ENCODE peak calls at places on chromosomes 3 and 15, in nine cellular contexts. B is uterus, G is dorsolateral prefrontal cortex, X is esophagus squamous epithelium, M is MM.1S, F is heart right ventricle, N is adrenal gland, Z is breast epithelium, I is BE2C. H is an unnamed sample.

GRCh38 chr3:33954956-33955355 is 156.5 kb downstream of the PDCD6IP start:
- DNase-seq in N (no peak), B (no peak), M (no peak), I (no peak), X (no peak), G (no peak), Z (no peak), F (no peak), H (no peak)

GRCh38 chr15:88166330-88166993 is 90.1 kb downstream of the NTRK3 start:
- DNase-seq in G (no peak), B (no peak), N (peak; percentile 7), X (no peak), M (peak; percentile 54), I (no peak), F (no peak), Z (no peak), H (no peak)

GRCh38 chr3:12185172-12185710 is 26.5 kb upstream of the TIMP4 start:
- DNase-seq in M (no peak), X (no peak), Z (no peak), N (no peak), B (no peak), I (no peak), F (no peak), G (no peak), H (no peak)

GRCh38 chr3:187261541-187261969 is 30.0 kb downstream of the MASP1 start:
- DNase-seq in Z (no peak), B (no peak), N (no peak), F (no peak), M (no peak), G (no peak), X (no peak), I (no peak), H (no peak)

GRCh38 chr3:33062814-33063346 is 34.1 kb downstream of the GLB1 start:
- DNase-seq in Z (no peak), M (no peak), I (no peak), G (no peak), N (peak; percentile 4), F (no peak), X (no peak), B (no peak), H (no peak)

GRCh38 chr3:195185574-195185973 is 85.4 kb downstream of the XXYLT1 start:
- DNase-seq in Z (no peak), I (no peak), B (peak; percentile 14), N (no peak), F (no peak), X (no peak), G (no peak), M (peak; percentile 67), H (no peak)

GRCh38 chr3:40719660-40720287 is 195.0 kb downstream of the ZNF621 start:
- DNase-seq in F (peak; percentile 29), G (no peak), B (peak; percentile 28), M (no peak), Z (no peak), N (peak; percentile 35), I (peak; percentile 25), X (no peak), H (no peak)

GRCh38 chr15:97672586-97672985 is 287.9 kb upstream of the ARRDC4 start:
- DNase-seq in M (peak; percentile 59), Z (no peak), I (no peak), X (no peak), B (no peak), N (no peak), F (no peak), G (no peak), H (no peak)

GRCh38 chr15:66723826-66724731 is 22.0 kb downstream of the SMAD6 start:
- DNase-seq in M (no peak), X (no peak), G (no peak), N (no peak), I (no peak), B (no peak), F (no peak), Z (no peak), H (no peak)

GRCh38 chr15:67109141-67110034 is 44.0 kb downstream of the SMAD3 start:
- DNase-seq in N (peak; percentile 65), F (peak; percentile 57), G (no peak), I (no peak), B (peak; percentile 71), X (no peak), M (no peak), Z (no peak), H (peak; percentile 90)

GRCh38 chr3:33722186-33722585 is 4.1 kb upstream of the CLASP2 start:
- DNase-seq in X (no peak), B (no peak), F (no peak), M (no peak), I (no peak), Z (no peak), G (no peak), N (no peak), H (no peak)

GRCh38 chr3:50118237-50118636 is 29.5 kb downstream of the RBM5 start:
- DNase-seq in G (no peak), N (no peak), F (no peak), X (no peak), B (no peak), Z (no peak), I (no peak), M (no peak), H (no peak)

GRCh38 chr3:198032445-198032936 is 72.5 kb downstream of the LMLN start:
- DNase-seq in N (peak; percentile 5), G (no peak), Z (no peak), F (peak; percentile 41), I (no peak), B (no peak), M (no peak), X (no peak), H (no peak)

GRCh38 chr15:101480613-101481380 is 8.7 kb downstream of the PCSK6 start:
- DNase-seq in M (no peak), F (no peak), B (no peak), X (no peak), I (no peak), Z (no peak), G (no peak), N (no peak), H (no peak)

GRCh38 chr15:87387681-87388240 is 868.8 kb downstream of the NTRK3 start:
- DNase-seq in G (no peak), F (no peak), N (no peak), I (no peak), B (no peak), X (no peak), Z (no peak), M (no peak), H (no peak)

GRCh38 chr3:143134446-143134845 is 14.9 kb downstream of the CHST2 start:
- DNase-seq in X (no peak), G (peak; percentile 56), B (no peak), N (no peak), M (no peak), I (peak; percentile 31), Z (no peak), F (no peak), H (no peak)

GRCh38 chr15:83499476-83499875 is 52.3 kb downstream of the SH3GL3 start:
- DNase-seq in B (no peak), Z (no peak), I (no peak), G (no peak), X (no peak), M (no peak), F (no peak), N (no peak), H (no peak)

GRCh38 chr15:29934251-29934650 is 112.0 kb upstream of the TJP1 start:
- DNase-seq in G (no peak), Z (no peak), M (no peak), B (no peak), N (no peak), F (no peak), X (no peak), I (no peak), H (no peak)

GRCh38 chr3:43796041-43796596 is 105.4 kb downstream of the ABHD5 start:
- DNase-seq in I (no peak), X (no peak), F (no peak), Z (no peak), G (no peak), N (peak; percentile 18), B (no peak), M (no peak), H (peak; percentile 32)

DNA sequence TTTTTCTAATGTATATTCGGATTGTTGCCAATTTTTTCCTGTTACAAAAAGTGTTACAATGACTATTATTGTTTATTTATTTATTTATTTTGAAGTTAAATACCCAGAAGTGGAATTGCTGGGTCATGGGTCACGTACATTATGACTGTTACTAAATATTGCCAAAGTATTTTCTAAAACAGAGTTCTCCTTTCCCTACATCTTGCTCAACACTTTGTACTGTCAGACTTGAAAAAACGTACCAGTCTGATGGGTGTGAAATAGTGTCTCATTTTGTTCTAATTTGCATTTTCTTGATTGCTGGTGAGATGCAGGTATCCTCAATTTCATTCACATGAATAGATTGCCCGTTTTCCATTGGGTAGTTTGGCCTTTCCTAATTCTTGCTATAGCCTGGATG is 9.7 kb downstream of the ATP11B start:
- DNase-seq in G (no peak), I (no peak), F (no peak), Z (no peak), X (no peak), N (no peak), M (no peak), B (no peak), H (no peak)
- H3K4me3 ChIP-seq in G (no peak overlapping the region), I (no peak overlapping the region), F (no peak overlapping the region), Z (no peak overlapping the region), X (no peak overlapping the region), N (no peak overlapping the region), M (no peak overlapping the region), B (no peak overlapping the region), H (no peak overlapping the region)

DNA sequence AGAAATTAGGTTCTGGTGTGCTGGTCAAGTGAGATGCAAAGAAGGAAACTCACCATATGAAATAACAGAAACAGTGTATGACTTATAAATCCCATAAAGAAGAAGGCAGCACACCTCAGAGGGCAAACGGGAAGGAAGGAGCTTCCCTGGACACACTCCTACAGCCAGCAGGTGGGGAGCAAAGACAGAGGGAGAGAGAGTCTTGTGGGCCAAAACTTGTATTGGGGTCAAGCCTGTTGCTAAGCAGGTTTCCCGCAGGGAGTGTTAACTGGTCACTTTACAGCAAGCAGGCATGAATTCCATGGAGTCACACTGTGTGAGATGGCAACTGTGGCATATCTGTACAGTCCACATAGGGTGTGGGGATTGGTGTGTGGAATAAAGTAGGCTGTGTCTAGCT is 222.9 kb upstream of the NDN start:
- DNase-seq in N (no peak), M (no peak), I (no peak), Z (no peak), G (no peak), X (no peak), F (no peak), B (no peak), H (no peak)
- TF ChIP-seq CTCF in N (no peak), M (no peak), I (no peak), Z (no peak), G (no peak), X (no peak), F (no peak), B (no peak), H (no peak)

DNA sequence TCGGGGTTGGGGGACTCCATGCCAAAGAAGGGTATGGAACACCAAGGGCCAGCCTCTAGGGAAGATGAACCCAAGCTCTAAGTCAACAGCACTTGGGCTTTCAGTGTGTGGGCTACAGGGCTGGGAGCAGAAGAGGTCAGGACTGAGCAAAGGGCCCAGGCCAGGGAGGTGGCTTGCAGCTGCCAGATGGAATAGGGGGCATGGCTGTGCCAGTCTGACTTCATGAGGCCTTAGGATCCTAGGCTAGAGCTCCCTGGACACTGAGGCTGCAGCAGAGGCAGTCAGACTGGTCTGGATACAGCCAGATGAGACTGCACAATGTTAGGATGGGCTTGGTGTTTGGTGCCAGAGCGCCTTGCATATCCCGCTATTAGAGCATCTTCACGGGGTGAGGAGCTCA is 3.8 kb downstream of the RASGRF1 start:
- DNase-seq in Z (no peak), F (no peak), M (no peak), N (no peak), I (no peak), B (no peak), X (no peak), G (peak; percentile 26), H (no peak)
- H3K27me3 ChIP-seq in Z (peaks cover 4% of the 10 kb centered on the region), F (peaks cover 25% of the 10 kb centered on the region), M (peaks cover 28% of the 10 kb centered on the region), N (peaks cover 37% of the 10 kb centered on the region), I (peaks cover 72% of the 10 kb centered on the region), B (peaks cover 16% of the 10 kb centered on the region), X (peaks cover 98% of the 10 kb centered on the region), G (no peaks in the 10 kb centered on the region), H (peaks cover 12% of the 10 kb centered on the region)

GRCh38 chr3:16618721-16619120 is 13.5 kb upstream of the DAZL start:
- DNase-seq in Z (no peak), M (no peak), N (no peak), I (no peak), X (no peak), G (no peak), F (no peak), B (no peak), H (no peak)
- H3K4me3 ChIP-seq in Z (no peak overlapping the region), M (no peak overlapping the region), N (no peak overlapping the region), I (no peak overlapping the region), X (no peak overlapping the region), G (no peak overlapping the region), F (no peak overlapping the region), B (no peak overlapping the region), H (no peak overlapping the region)

H was measured in right atrium auricular region.